ENCODE peak calls at places on chromosomes 12 and 14, in four cellular contexts. E is neural progenitor cell, I is upper lobe of right lung, P is left ventricle myocardium inferior. W is an unnamed sample.
A peak's percentile ranks its signal among the peaks of the same experiment; 100 is the strongest.

GRCh38 chr14:65336191-65336591 is 76.3 kb upstream of the FUT8 start:
- DNase-seq in E (no peak), P (no peak), I (no peak), W (no peak)

GRCh38 chr14:93200553-93200952 is 6.3 kb downstream of the GON7 start:
- DNase-seq in E (no peak), P (no peak), I (peak; percentile 78), W (no peak)

GRCh38 chr14:50342211-50343080 is 30.3 kb downstream of the DMAC2L start:
- DNase-seq in E (peak; percentile 72), P (peak; percentile 51), I (no peak), W (peak; percentile 67)

GRCh38 chr12:46209914-46210834 is 58.7 kb downstream of the SLC38A1 start:
- DNase-seq in P (peak; percentile 41), I (peak; percentile 84), E (no peak), W (peak; percentile 49)

GRCh38 chr12:59736359-59736758 is 140.5 kb downstream of the SLC16A7 start:
- DNase-seq in E (no peak), I (no peak), P (no peak), W (no peak)

GRCh38 chr12:102806592-102806991 is 110.5 kb downstream of the PAH start:
- DNase-seq in P (no peak), I (no peak), E (peak; percentile 7), W (no peak)

GRCh38 chr14:90871605-90872233 is 55.5 kb upstream of the TTC7B start:
- DNase-seq in E (no peak), I (no peak), P (no peak), W (no peak)

GRCh38 chr12:124109760-124110159 is 136.7 kb downstream of the ZNF664 start:
- DNase-seq in P (no peak), I (no peak), E (peak; percentile 43), W (no peak)

GRCh38 chr12:13000935-13001724 is 1.1 kb upstream of the HEBP1 start:
- DNase-seq in E (peak; percentile 89), P (peak; percentile 52), I (peak; percentile 85), W (peak; percentile 71)

GRCh38 chr12:114625294-114625851 is 58.6 kb downstream of the TBX3 start:
- DNase-seq in P (no peak), E (peak; percentile 83), I (no peak), W (no peak)

GRCh38 chr14:22837059-22837749 is 819 bp downstream of the MMP14 start:
- DNase-seq in I (peak; percentile 84), E (peak; percentile 53), P (peak; percentile 76), W (peak; percentile 70)

GRCh38 chr12:27524839-27525238 is 833 bp downstream of the PPFIBP1 start:
- DNase-seq in E (no peak), I (no peak), P (no peak), W (peak; percentile 57)

GRCh38 chr14:23307687-23308644 is 1.3 kb downstream of the BCL2L2 start:
- DNase-seq in I (no peak), E (no peak), P (no peak), W (no peak)

GRCh38 chr12:39499296-39499695 is 56.4 kb upstream of the KIF21A start:
- DNase-seq in P (no peak), I (no peak), E (no peak), W (no peak)

GRCh38 chr14:103847439-103847953 is at the start of gene PPP1R13B:
- DNase-seq in E (peak; percentile 98), P (peak; percentile 94), I (peak; percentile 98), W (peak; percentile 95)

GRCh38 chr14:82345149-82345548 is 811.5 kb upstream of the SEL1L start:
- DNase-seq in E (no peak), P (no peak), I (no peak), W (no peak)

GRCh38 chr12:13981296-13981962 is at the start of gene GRIN2B:
- DNase-seq in P (no peak), I (no peak), E (peak; percentile 58), W (peak; percentile 41)

GRCh38 chr12:26121841-26122680 is 2.8 kb downstream of the BHLHE41 start:
- DNase-seq in P (peak; percentile 40), E (peak; percentile 74), I (peak; percentile 78), W (peak; percentile 30)

GRCh38 chr14:72607386-72608125 is 286.3 kb downstream of the DPF3 start:
- DNase-seq in E (no peak), I (no peak), P (no peak), W (no peak)

DNA sequence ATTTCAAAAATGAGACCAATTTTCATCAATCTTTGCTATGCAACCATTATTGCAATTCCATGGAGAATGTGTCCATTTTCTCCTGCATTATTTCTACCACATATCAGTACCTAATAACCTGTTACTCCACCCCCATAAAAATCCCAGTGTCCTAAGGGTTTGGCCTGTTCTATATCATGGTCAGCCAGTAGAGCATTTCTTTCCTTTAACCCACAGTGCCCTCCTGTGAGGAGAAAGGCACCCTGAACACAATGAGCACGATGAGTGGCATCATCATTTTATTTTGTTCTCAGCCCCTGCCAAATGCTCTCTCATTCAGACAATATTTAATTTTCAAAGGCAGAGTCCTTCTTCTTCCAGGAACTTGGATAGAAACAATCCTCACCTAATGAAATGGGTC is 11.6 kb upstream of the IFNG-AS1 start:
- DNase-seq in P (no peak), I (no peak), E (no peak), W (no peak)
- TF ChIP-seq CTCF in P (no peak), I (no peak), E (no peak), W (no peak)

GRCh38 chr12:95321516-95322246 is 104.1 kb downstream of the VEZT start:
- DNase-seq in E (no peak), P (no peak), I (no peak), W (no peak)
- H3K4me1 ChIP-seq in E (peaks cover 10% of the 10 kb centered on the region), P (peaks cover 3% of the 10 kb centered on the region), I (peaks cover 11% of the 10 kb centered on the region), W (no peaks in the 10 kb centered on the region)

DNA sequence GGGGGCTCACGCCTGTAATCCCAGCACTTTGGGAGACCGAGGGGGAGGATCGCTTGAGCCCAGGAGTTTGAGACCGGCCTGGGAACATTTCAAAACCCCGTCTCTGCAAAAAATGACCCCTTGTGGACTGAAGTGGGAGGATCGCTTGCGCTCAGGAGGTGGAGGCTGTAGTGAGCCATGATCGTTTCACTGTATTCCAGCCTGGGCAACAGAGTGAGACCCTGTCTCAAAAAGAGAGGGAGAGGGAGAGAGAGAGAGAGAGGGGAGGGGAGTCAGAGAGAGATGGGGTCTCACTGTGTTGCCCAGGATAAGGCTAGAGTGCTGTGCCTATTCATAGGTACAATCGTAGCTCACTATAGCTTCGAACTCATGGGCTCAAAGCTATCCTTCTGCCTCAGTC is 2.8 kb downstream of the FGD4 start:
- DNase-seq in E (no peak), I (no peak), P (no peak), W (no peak)
- TF ChIP-seq CTCF in E (no peak), I (no peak), P (no peak), W (no peak)

DNA sequence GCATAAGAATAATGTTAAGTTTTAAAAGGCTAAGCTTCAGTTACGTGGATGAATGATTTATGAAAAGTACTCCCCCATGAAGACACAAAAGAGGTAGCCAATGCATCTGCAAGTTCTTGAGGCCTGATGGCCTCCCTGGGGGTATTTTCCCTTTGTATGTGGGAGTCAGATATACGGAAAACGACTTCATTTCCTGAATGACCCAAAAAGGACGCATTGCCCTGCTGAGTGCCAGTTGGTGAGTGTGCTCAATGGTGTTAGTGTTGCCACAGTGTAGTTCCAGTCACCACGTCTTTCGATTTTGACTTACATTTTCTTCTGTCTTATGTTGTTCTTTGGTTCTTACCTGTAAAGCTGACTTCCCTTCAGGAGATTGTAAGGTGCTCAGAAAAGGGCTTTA is 8.0 kb downstream of the ETV6 start:
- DNase-seq in I (no peak), E (no peak), P (no peak), W (no peak)
- H3K4me1 ChIP-seq in I (peaks cover 54% of the 10 kb centered on the region), E (peaks cover 17% of the 10 kb centered on the region), P (peaks cover 96% of the 10 kb centered on the region), W (peaks cover 14% of the 10 kb centered on the region)

GRCh38 chr12:6761849-6762248 is 4.3 kb upstream of the PTMS start:
- DNase-seq in P (no peak), E (no peak), I (no peak), W (no peak)

GRCh38 chr12:6763380-6763779 is 2.8 kb upstream of the PTMS start:
- DNase-seq in E (no peak), I (no peak), P (no peak), W (no peak)

GRCh38 chr12:6765048-6765633 is 1.0 kb upstream of the PTMS start:
- DNase-seq in P (no peak), I (no peak), E (peak; percentile 41), W (no peak)

GRCh38 chr12:6765634-6766581 is at the start of gene PTMS:
- DNase-seq in P (peak; percentile 86), E (peak; percentile 94), I (peak; percentile 90), W (peak; percentile 68)

DNA sequence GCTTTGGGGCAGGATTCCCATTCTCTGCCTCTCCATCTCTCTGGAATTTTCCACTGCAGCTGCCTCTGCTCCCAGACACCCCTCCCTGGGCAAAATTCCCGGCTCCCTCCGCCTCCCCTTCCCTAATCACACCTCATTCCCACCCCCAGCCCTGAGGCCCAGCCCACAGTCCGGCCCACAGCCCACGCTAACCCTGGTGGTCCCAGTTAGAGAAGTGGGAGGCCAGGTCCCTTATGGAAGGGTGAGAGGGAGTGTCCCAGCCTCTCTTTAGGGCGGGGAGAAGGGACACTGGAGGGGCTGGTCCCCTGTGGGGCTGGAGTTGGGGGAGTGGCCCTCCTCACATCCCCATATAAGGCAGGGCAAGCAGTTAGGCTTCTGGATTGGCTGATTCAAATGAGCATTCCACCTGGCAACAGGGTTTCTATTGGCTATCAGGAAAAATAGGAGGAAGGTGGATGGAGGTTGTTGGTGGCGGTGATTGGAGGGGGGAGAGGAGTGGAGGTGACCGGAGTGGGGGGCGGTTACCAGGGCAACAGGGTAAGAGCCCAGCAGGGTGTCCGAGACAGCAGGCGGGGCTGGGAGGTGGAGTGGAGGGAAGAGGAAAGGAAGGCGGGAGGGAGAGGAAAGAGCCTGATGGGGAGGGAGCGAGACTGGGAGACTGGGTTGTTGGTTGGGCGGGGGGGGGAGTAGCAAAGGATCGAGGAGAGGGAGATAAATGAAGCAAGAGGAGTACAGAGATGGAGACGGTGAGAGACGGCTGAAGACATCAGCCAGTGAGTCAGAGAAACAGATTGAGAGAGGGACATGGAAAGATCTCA is 1.9 kb upstream of the PTMS start:
- DNase-seq in I (peak; percentile 95), P (peak; percentile 93), E (peak; percentile 97), W (peak; percentile 86)
- TF ChIP-seq CTCF in I (no peak), P (no peak), E (no peak), W (no peak)

GRCh38 chr14:59213368-59214315 is 25.2 kb downstream of the DAAM1 start:
- DNase-seq in E (no peak), P (no peak), I (no peak), W (no peak)
- H3K4me1 ChIP-seq in E (peaks cover 16% of the 10 kb centered on the region), P (peaks cover 90% of the 10 kb centered on the region), I (peaks cover 23% of the 10 kb centered on the region), W (peaks cover 14% of the 10 kb centered on the region)

W was measured in mucosa of descending colon.